ENCODE peak calls at places on chromosomes 7 and 10, in four cellular contexts. L is GM23338, Z is MM.1S, B is COR-L47. K is an unnamed sample.

GRCh38 chr7:8259586-8260222 is 2.3 kb downstream of the ICA1 start:
- DNase-seq in L (no peak), Z (no peak), B (no peak), K (no peak)

GRCh38 chr10:80324086-80324485 is 32.5 kb downstream of the DYDC1 start:
- DNase-seq in L (no peak), Z (no peak), B (no peak), K (no peak)

GRCh38 chr10:120824864-120825263 is 26.3 kb upstream of the WDR11 start:
- DNase-seq in L (peak), Z (peak), B (no peak), K (peak)

GRCh38 chr10:24790599-24790998 is 66.9 kb upstream of the ARHGAP21 start:
- DNase-seq in L (peak), Z (no peak), B (no peak), K (no peak)

GRCh38 chr7:36802459-36802858 is 78.2 kb upstream of the AOAH start:
- DNase-seq in L (no peak), Z (no peak), B (no peak), K (no peak)

GRCh38 chr10:116668446-116668845 is 47.7 kb downstream of the PNLIPRP2 start:
- DNase-seq in L (no peak), Z (no peak), B (no peak), K (no peak)

GRCh38 chr7:98194672-98195457 is 16.4 kb upstream of the BHLHA15 start:
- DNase-seq in L (no peak), Z (no peak), B (no peak), K (no peak)

GRCh38 chr10:70346155-70346554 is 36.3 kb downstream of the LRRC20 start:
- DNase-seq in L (no peak), Z (no peak), B (no peak), K (no peak)

GRCh38 chr10:60883187-60883586 is 60.8 kb downstream of the RHOBTB1 start:
- DNase-seq in L (peak), Z (peak), B (peak), K (peak)

GRCh38 chr10:124138195-124138882 is 44.9 kb upstream of the CHST15 start:
- DNase-seq in L (no peak), Z (no peak), B (no peak), K (no peak)

GRCh38 chr7:25952277-25953057 is 199.5 kb upstream of the NFE2L3 start:
- DNase-seq in L (peak), Z (no peak), B (peak), K (no peak)

GRCh38 chr7:41608447-41608846 is 94.4 kb downstream of the INHBA start:
- DNase-seq in L (no peak), Z (no peak), B (no peak), K (no peak)

GRCh38 chr10:10527861-10528562 is 489.7 kb upstream of the CELF2 start:
- DNase-seq in L (peak), Z (no peak), B (no peak), K (no peak)

GRCh38 chr7:1086588-1087461 is 1.1 kb upstream of the GPER1 start:
- DNase-seq in L (peak), Z (no peak), B (no peak), K (peak)

GRCh38 chr7:157490465-157490912 is 153.7 kb downstream of the DNAJB6 start:
- DNase-seq in L (no peak), Z (no peak), B (no peak), K (no peak)

GRCh38 chr7:44634839-44635591 is 28.6 kb downstream of the OGDH start:
- DNase-seq in L (no peak), Z (no peak), B (no peak), K (no peak)

GRCh38 chr7:47327698-47328391 is 254.1 kb downstream of the TNS3 start:
- DNase-seq in L (peak), Z (no peak), B (no peak), K (peak)

GRCh38 chr10:131748191-131748590 is 152.6 kb upstream of the PPP2R2D start:
- DNase-seq in L (no peak), Z (no peak), B (no peak), K (no peak)

GRCh38 chr10:69896601-69897000 is 94.9 kb downstream of the COL13A1 start:
- DNase-seq in L (no peak), Z (no peak), B (no peak), K (no peak)

GRCh38 chr10:102963237-102963886 is 45.3 kb downstream of the CNNM2 start:
- DNase-seq in L (no peak), Z (no peak), B (no peak), K (no peak)

GRCh38 chr10:95545981-95546380 is 15.2 kb downstream of the SORBS1 start:
- DNase-seq in L (no peak), Z (no peak), B (no peak), K (no peak)

GRCh38 chr10:43395571-43396060 is 13.4 kb downstream of the HNRNPF start:
- DNase-seq in L (peak), Z (peak), B (no peak), K (peak)

GRCh38 chr10:79149662-79150443 is 81.1 kb downstream of the ZMIZ1 start:
- DNase-seq in L (no peak), Z (no peak), B (no peak), K (no peak)

GRCh38 chr10:8095962-8096361 is 41.5 kb downstream of the GATA3 start:
- DNase-seq in L (no peak), Z (no peak), B (no peak), K (no peak)

GRCh38 chr7:85806321-85806720 is 619.5 kb upstream of the SEMA3D start:
- DNase-seq in L (peak), Z (no peak), B (no peak), K (no peak)

GRCh38 chr7:27095050-27095896 is 527 bp downstream of the HOXA1 start:
- DNase-seq in L (peak), Z (no peak), B (no peak), K (no peak)

GRCh38 chr7:90594791-90595317 is 1.3 kb upstream of the CDK14 start:
- DNase-seq in L (peak), Z (no peak), B (no peak), K (peak)

GRCh38 chr7:151735854-151736402 is 141.0 kb downstream of the PRKAG2 start:
- DNase-seq in L (peak), Z (no peak), B (peak), K (no peak)

GRCh38 chr10:78572565-78572964 is 496.2 kb upstream of the ZMIZ1 start:
- DNase-seq in L (no peak), Z (no peak), B (no peak), K (no peak)

GRCh38 chr10:63628526-63629362 is 107.5 kb downstream of the REEP3 start:
- DNase-seq in L (peak), Z (peak), B (peak), K (peak)

GRCh38 chr7:4682621-4683042 is 537 bp downstream of the FOXK1 start:
- DNase-seq in L (peak), Z (peak), B (peak), K (peak)

K was measured in endothelial cell.